ENCODE peak calls at places on chromosome 18, in five cellular contexts. One of them, this sample, is unnamed.

GRCh38 chr18:11322006-11322405 is 172.6 kb upstream of the PIEZO2 start:
- DNase-seq in D721Med: no peak
- DNase-seq in EH: peak; percentile 32
- DNase-seq in NCI-H1105 treated with DMSO at 0.1 percent for 48 hours: no peak
- DNase-seq in C1 segment of cervical spinal cord: no peak
- DNase-seq in this sample: no peak

GRCh38 chr18:54910161-54910919 is 48.9 kb downstream of the CCDC68 start:
- DNase-seq in D721Med: no peak
- DNase-seq in EH: no peak
- DNase-seq in NCI-H1105 treated with DMSO at 0.1 percent for 48 hours: no peak
- DNase-seq in C1 segment of cervical spinal cord: no peak
- DNase-seq in this sample: no peak

GRCh38 chr18:54672846-54673475 is 81.9 kb downstream of the DYNAP start:
- DNase-seq in D721Med: no peak
- DNase-seq in EH: no peak
- DNase-seq in NCI-H1105 treated with DMSO at 0.1 percent for 48 hours: no peak
- DNase-seq in C1 segment of cervical spinal cord: no peak
- DNase-seq in this sample: no peak

GRCh38 chr18:906416-907170 is 1.9 kb downstream of the ADCYAP1 start:
- DNase-seq in D721Med: no peak
- DNase-seq in EH: no peak
- DNase-seq in NCI-H1105 treated with DMSO at 0.1 percent for 48 hours: peak; percentile 33
- DNase-seq in C1 segment of cervical spinal cord: no peak
- DNase-seq in this sample: no peak

GRCh38 chr18:59696311-59697235 is 650 bp downstream of the CCBE1 start:
- DNase-seq in D721Med: no peak
- DNase-seq in EH: peak; percentile 65
- DNase-seq in NCI-H1105 treated with DMSO at 0.1 percent for 48 hours: peak; percentile 32
- DNase-seq in C1 segment of cervical spinal cord: no peak
- DNase-seq in this sample: peak; percentile 15

GRCh38 chr18:59059140-59059539 is 80.5 kb upstream of the SEC11C start:
- DNase-seq in D721Med: no peak
- DNase-seq in EH: no peak
- DNase-seq in NCI-H1105 treated with DMSO at 0.1 percent for 48 hours: no peak
- DNase-seq in C1 segment of cervical spinal cord: no peak
- DNase-seq in this sample: no peak

GRCh38 chr18:23403310-23403709 is 49.8 kb upstream of the RIOK3 start:
- DNase-seq in D721Med: no peak
- DNase-seq in EH: no peak
- DNase-seq in NCI-H1105 treated with DMSO at 0.1 percent for 48 hours: no peak
- DNase-seq in C1 segment of cervical spinal cord: no peak
- DNase-seq in this sample: no peak

GRCh38 chr18:3449702-3450357 is at the start of gene TGIF1:
- DNase-seq in D721Med: no peak
- DNase-seq in EH: peak; percentile 85
- DNase-seq in NCI-H1105 treated with DMSO at 0.1 percent for 48 hours: peak; percentile 40
- DNase-seq in C1 segment of cervical spinal cord: peak; percentile 78
- DNase-seq in this sample: peak; percentile 83

GRCh38 chr18:35477497-35477896 is 20.3 kb downstream of the INO80C start:
- DNase-seq in D721Med: no peak
- DNase-seq in EH: no peak
- DNase-seq in NCI-H1105 treated with DMSO at 0.1 percent for 48 hours: no peak
- DNase-seq in C1 segment of cervical spinal cord: no peak
- DNase-seq in this sample: no peak

GRCh38 chr18:31738460-31739407 is 21.9 kb downstream of the SLC25A52 start:
- DNase-seq in D721Med: no peak
- DNase-seq in EH: no peak
- DNase-seq in NCI-H1105 treated with DMSO at 0.1 percent for 48 hours: no peak
- DNase-seq in C1 segment of cervical spinal cord: no peak
- DNase-seq in this sample: no peak

GRCh38 chr18:39742015-39742466 is 2176.4 kb upstream of the CELF4 start:
- DNase-seq in D721Med: no peak
- DNase-seq in EH: no peak
- DNase-seq in NCI-H1105 treated with DMSO at 0.1 percent for 48 hours: peak; percentile 99
- DNase-seq in C1 segment of cervical spinal cord: no peak
- DNase-seq in this sample: no peak

GRCh38 chr18:6598657-6599056 is 130.9 kb upstream of the ARHGAP28 start:
- DNase-seq in D721Med: no peak
- DNase-seq in EH: no peak
- DNase-seq in NCI-H1105 treated with DMSO at 0.1 percent for 48 hours: no peak
- DNase-seq in C1 segment of cervical spinal cord: no peak
- DNase-seq in this sample: no peak

GRCh38 chr18:23194150-23194968 is 59.1 kb downstream of the CABLES1 start:
- DNase-seq in D721Med: no peak
- DNase-seq in EH: peak; percentile 52
- DNase-seq in NCI-H1105 treated with DMSO at 0.1 percent for 48 hours: no peak
- DNase-seq in C1 segment of cervical spinal cord: no peak
- DNase-seq in this sample: no peak

GRCh38 chr18:50507120-50507590 is 52.7 kb upstream of the MAPK4 start:
- DNase-seq in D721Med: no peak
- DNase-seq in EH: no peak
- DNase-seq in NCI-H1105 treated with DMSO at 0.1 percent for 48 hours: peak; percentile 79
- DNase-seq in C1 segment of cervical spinal cord: peak; percentile 24
- DNase-seq in this sample: peak; percentile 31

GRCh38 chr18:47413327-47413726 is 161.9 kb upstream of the SKOR2 start:
- DNase-seq in D721Med: no peak
- DNase-seq in EH: peak; percentile 50
- DNase-seq in NCI-H1105 treated with DMSO at 0.1 percent for 48 hours: peak; percentile 19
- DNase-seq in C1 segment of cervical spinal cord: no peak
- DNase-seq in this sample: no peak

GRCh38 chr18:34959211-34959829 is 81.9 kb upstream of the MAPRE2 start:
- DNase-seq in D721Med: no peak
- DNase-seq in EH: no peak
- DNase-seq in NCI-H1105 treated with DMSO at 0.1 percent for 48 hours: no peak
- DNase-seq in C1 segment of cervical spinal cord: no peak
- DNase-seq in this sample: no peak

GRCh38 chr18:59609654-59610053 is 87.6 kb downstream of the CCBE1 start:
- DNase-seq in D721Med: no peak
- DNase-seq in EH: no peak
- DNase-seq in NCI-H1105 treated with DMSO at 0.1 percent for 48 hours: no peak
- DNase-seq in C1 segment of cervical spinal cord: no peak
- DNase-seq in this sample: no peak

GRCh38 chr18:28163201-28163778 is 13.6 kb downstream of the CDH2 start:
- DNase-seq in D721Med: no peak
- DNase-seq in EH: peak; percentile 75
- DNase-seq in NCI-H1105 treated with DMSO at 0.1 percent for 48 hours: no peak
- DNase-seq in C1 segment of cervical spinal cord: no peak
- DNase-seq in this sample: no peak

GRCh38 chr18:59042477-59042842 is 97.2 kb upstream of the SEC11C start:
- DNase-seq in D721Med: no peak
- DNase-seq in EH: peak; percentile 80
- DNase-seq in NCI-H1105 treated with DMSO at 0.1 percent for 48 hours: no peak
- DNase-seq in C1 segment of cervical spinal cord: no peak
- DNase-seq in this sample: no peak

GRCh38 chr18:49021076-49021432 is 70.3 kb upstream of the SMAD7 start:
- DNase-seq in D721Med: no peak
- DNase-seq in EH: no peak
- DNase-seq in NCI-H1105 treated with DMSO at 0.1 percent for 48 hours: no peak
- DNase-seq in C1 segment of cervical spinal cord: no peak
- DNase-seq in this sample: no peak

GRCh38 chr18:58230438-58231179 is 186.6 kb downstream of the NEDD4L start:
- DNase-seq in D721Med: no peak
- DNase-seq in EH: peak; percentile 44
- DNase-seq in NCI-H1105 treated with DMSO at 0.1 percent for 48 hours: no peak
- DNase-seq in C1 segment of cervical spinal cord: no peak
- DNase-seq in this sample: no peak

GRCh38 chr18:64202836-64203235 is 53.9 kb upstream of the LINC00305 start:
- DNase-seq in D721Med: no peak
- DNase-seq in EH: no peak
- DNase-seq in NCI-H1105 treated with DMSO at 0.1 percent for 48 hours: no peak
- DNase-seq in C1 segment of cervical spinal cord: no peak
- DNase-seq in this sample: no peak

GRCh38 chr18:22691988-22692710 is 241.0 kb upstream of the RBBP8 start:
- DNase-seq in D721Med: no peak
- DNase-seq in EH: peak; percentile 97
- DNase-seq in NCI-H1105 treated with DMSO at 0.1 percent for 48 hours: no peak
- DNase-seq in C1 segment of cervical spinal cord: no peak
- DNase-seq in this sample: no peak

GRCh38 chr18:80112623-80113248 is 3.7 kb downstream of the ADNP2 start:
- DNase-seq in D721Med: no peak
- DNase-seq in EH: peak; percentile 13
- DNase-seq in NCI-H1105 treated with DMSO at 0.1 percent for 48 hours: no peak
- DNase-seq in C1 segment of cervical spinal cord: no peak
- DNase-seq in this sample: no peak

GRCh38 chr18:36464126-36464651 is 166.7 kb downstream of the FHOD3 start:
- DNase-seq in D721Med: no peak
- DNase-seq in EH: no peak
- DNase-seq in NCI-H1105 treated with DMSO at 0.1 percent for 48 hours: no peak
- DNase-seq in C1 segment of cervical spinal cord: no peak
- DNase-seq in this sample: no peak

This sample was measured in left ventricle myocardium inferior.